ENCODE peak calls at places on chromosomes 7 and 10, in nine cellular contexts. O is NB4, W is right lobe of liver, N is uterus, Z is GM12865, V is transverse colon, D is adrenal gland, L is prostate gland, R is cardiac fibroblast. U is an unnamed sample.

GRCh38 chr10:132788831-132789219 is 2.9 kb upstream of the NKX6-2 start:
- DNase-seq in O (no peak), W (no peak), N (no peak), Z (no peak), V (no peak), D (no peak), L (no peak), R (no peak), U (no peak)

GRCh38 chr7:50370884-50371283 is 66.4 kb downstream of the IKZF1 start:
- DNase-seq in O (no peak), W (no peak), N (no peak), Z (no peak), V (no peak), D (no peak), L (no peak), R (no peak), U (no peak)

GRCh38 chr7:2945171-2945570 is 98.5 kb downstream of the CARD11 start:
- DNase-seq in O (no peak), W (no peak), N (no peak), Z (no peak), V (no peak), D (no peak), L (no peak), R (no peak), U (no peak)

GRCh38 chr7:21938463-21938862 is 7.2 kb downstream of the CDCA7L start:
- DNase-seq in O (no peak), W (no peak), N (no peak), Z (no peak), V (no peak), D (no peak), L (no peak), R (no peak), U (no peak)

GRCh38 chr7:112371721-112372120 is 78.5 kb upstream of the IFRD1 start:
- DNase-seq in O (no peak), W (no peak), N (no peak), Z (no peak), V (no peak), D (no peak), L (no peak), R (no peak), U (no peak)

GRCh38 chr7:73896454-73896853 is 35.5 kb downstream of the TMEM270 start:
- DNase-seq in O (no peak), W (no peak), N (no peak), Z (peak), V (no peak), D (no peak), L (no peak), R (no peak), U (no peak)

GRCh38 chr7:54904130-54904529 is 114.7 kb upstream of the EGFR start:
- DNase-seq in O (no peak), W (no peak), N (no peak), Z (no peak), V (no peak), D (no peak), L (no peak), R (peak), U (no peak)

GRCh38 chr7:88835147-88835728 is 39.7 kb upstream of the TEX47 start:
- DNase-seq in O (peak), W (no peak), N (no peak), Z (peak), V (no peak), D (no peak), L (no peak), R (peak), U (no peak)

GRCh38 chr10:93068411-93069244 is 5.1 kb upstream of the CYP26A1 start:
- DNase-seq in O (no peak), W (peak), N (no peak), Z (no peak), V (no peak), D (no peak), L (no peak), R (peak), U (no peak)

GRCh38 chr7:120052884-120053382 is 220.0 kb upstream of the KCND2 start:
- DNase-seq in O (peak), W (no peak), N (peak), Z (no peak), V (peak), D (peak), L (no peak), R (peak), U (no peak)

GRCh38 chr7:78587443-78588044 is 789.0 kb downstream of the PHTF2 start:
- DNase-seq in O (peak), W (no peak), N (no peak), Z (peak), V (no peak), D (no peak), L (no peak), R (peak), U (no peak)

GRCh38 chr7:351681-352480 is 61.9 kb downstream of the FOXL3 start:
- DNase-seq in O (no peak), W (no peak), N (no peak), Z (no peak), V (no peak), D (no peak), L (no peak), R (no peak), U (no peak)

GRCh38 chr7:91569702-91570457 is 305.6 kb downstream of the FZD1 start:
- DNase-seq in O (no peak), W (no peak), N (no peak), Z (no peak), V (no peak), D (no peak), L (peak), R (peak), U (no peak)

GRCh38 chr10:99573806-99574205 is 41.1 kb downstream of the NKX2-3 start:
- DNase-seq in O (no peak), W (no peak), N (no peak), Z (no peak), V (no peak), D (no peak), L (peak), R (no peak), U (peak)

GRCh38 chr7:78924581-78924980 is 528.9 kb downstream of the MAGI2 start:
- DNase-seq in O (peak), W (no peak), N (no peak), Z (peak), V (no peak), D (no peak), L (no peak), R (peak), U (no peak)

GRCh38 chr10:53754851-53755250 is 982.3 kb upstream of the MBL2 start:
- DNase-seq in O (no peak), W (no peak), N (no peak), Z (no peak), V (no peak), D (no peak), L (no peak), R (no peak), U (no peak)

GRCh38 chr7:142770720-142771352 is at the start of gene PRSS2:
- DNase-seq in O (no peak), W (no peak), N (no peak), Z (no peak), V (no peak), D (no peak), L (no peak), R (no peak), U (no peak)

GRCh38 chr10:80177781-80178636 is 27.3 kb downstream of the ANXA11 start:
- DNase-seq in O (no peak), W (peak), N (no peak), Z (no peak), V (no peak), D (no peak), L (no peak), R (peak), U (no peak)

GRCh38 chr7:41629711-41630111 is 73.2 kb downstream of the INHBA start:
- DNase-seq in O (no peak), W (no peak), N (no peak), Z (no peak), V (no peak), D (no peak), L (no peak), R (no peak), U (no peak)

GRCh38 chr10:72800000-72800740 is 93.4 kb upstream of the OIT3 start:
- DNase-seq in O (peak), W (no peak), N (no peak), Z (no peak), V (no peak), D (no peak), L (no peak), R (peak), U (no peak)

GRCh38 chr7:152678133-152678645 is 2.2 kb upstream of the XRCC2 start:
- DNase-seq in O (no peak), W (no peak), N (no peak), Z (no peak), V (no peak), D (no peak), L (no peak), R (no peak), U (no peak)

GRCh38 chr7:29224726-29225125 is 30.2 kb downstream of the CHN2 start:
- DNase-seq in O (no peak), W (no peak), N (no peak), Z (no peak), V (no peak), D (no peak), L (no peak), R (no peak), U (no peak)

GRCh38 chr10:74955796-74956195 is 129.4 kb downstream of the KAT6B start:
- DNase-seq in O (peak), W (no peak), N (no peak), Z (no peak), V (no peak), D (no peak), L (no peak), R (no peak), U (no peak)

GRCh38 chr10:124616040-124616835 is 127.9 kb downstream of the FAM53B start:
- DNase-seq in O (no peak), W (no peak), N (no peak), Z (no peak), V (no peak), D (no peak), L (no peak), R (no peak), U (no peak)

GRCh38 chr7:86949052-86949778 is 110.2 kb downstream of the ELAPOR2 start:
- DNase-seq in O (no peak), W (no peak), N (no peak), Z (peak), V (no peak), D (no peak), L (no peak), R (no peak), U (no peak)

GRCh38 chr10:108204528-108205313 is 1040.2 kb upstream of the SORCS1 start:
- DNase-seq in O (peak), W (no peak), N (no peak), Z (peak), V (peak), D (no peak), L (no peak), R (peak), U (no peak)

GRCh38 chr7:6451224-6451705 is 3.5 kb upstream of the DAGLB start:
- DNase-seq in O (no peak), W (no peak), N (no peak), Z (no peak), V (no peak), D (no peak), L (no peak), R (no peak), U (no peak)

GRCh38 chr10:33153968-33154327 is 180.5 kb downstream of the NRP1 start:
- DNase-seq in O (no peak), W (no peak), N (no peak), Z (no peak), V (no peak), D (no peak), L (no peak), R (no peak), U (no peak)

GRCh38 chr10:120514035-120514620 is 57.1 kb downstream of the PLPP4 start:
- DNase-seq in O (peak), W (no peak), N (no peak), Z (peak), V (peak), D (peak), L (no peak), R (peak), U (no peak)

GRCh38 chr7:32957326-32958045 is at the start of gene FKBP9:
- DNase-seq in O (peak), W (peak), N (peak), Z (peak), V (peak), D (peak), L (peak), R (peak), U (peak)

GRCh38 chr7:154591544-154591943 is 411.4 kb downstream of the PAXIP1 start:
- DNase-seq in O (no peak), W (no peak), N (no peak), Z (no peak), V (no peak), D (no peak), L (no peak), R (no peak), U (no peak)

GRCh38 chr7:30738026-30738915 is 13.7 kb upstream of the INMT start:
- DNase-seq in O (no peak), W (no peak), N (no peak), Z (no peak), V (no peak), D (no peak), L (no peak), R (no peak), U (no peak)

GRCh38 chr7:27098493-27099223 is 2.9 kb upstream of the HOXA1 start:
- DNase-seq in O (no peak), W (no peak), N (peak), Z (no peak), V (peak), D (peak), L (no peak), R (no peak), U (no peak)

GRCh38 chr10:33122014-33122788 is 164.2 kb upstream of the ITGB1 start:
- DNase-seq in O (no peak), W (no peak), N (no peak), Z (no peak), V (no peak), D (no peak), L (peak), R (peak), U (no peak)

GRCh38 chr7:131188367-131189339 is 139.0 kb upstream of the MKLN1 start:
- DNase-seq in O (peak), W (no peak), N (no peak), Z (peak), V (no peak), D (peak), L (no peak), R (peak), U (no peak)

GRCh38 chr10:69769395-69769989 is 32.2 kb upstream of the COL13A1 start:
- DNase-seq in O (peak), W (no peak), N (no peak), Z (no peak), V (peak), D (peak), L (no peak), R (peak), U (no peak)

DNA sequence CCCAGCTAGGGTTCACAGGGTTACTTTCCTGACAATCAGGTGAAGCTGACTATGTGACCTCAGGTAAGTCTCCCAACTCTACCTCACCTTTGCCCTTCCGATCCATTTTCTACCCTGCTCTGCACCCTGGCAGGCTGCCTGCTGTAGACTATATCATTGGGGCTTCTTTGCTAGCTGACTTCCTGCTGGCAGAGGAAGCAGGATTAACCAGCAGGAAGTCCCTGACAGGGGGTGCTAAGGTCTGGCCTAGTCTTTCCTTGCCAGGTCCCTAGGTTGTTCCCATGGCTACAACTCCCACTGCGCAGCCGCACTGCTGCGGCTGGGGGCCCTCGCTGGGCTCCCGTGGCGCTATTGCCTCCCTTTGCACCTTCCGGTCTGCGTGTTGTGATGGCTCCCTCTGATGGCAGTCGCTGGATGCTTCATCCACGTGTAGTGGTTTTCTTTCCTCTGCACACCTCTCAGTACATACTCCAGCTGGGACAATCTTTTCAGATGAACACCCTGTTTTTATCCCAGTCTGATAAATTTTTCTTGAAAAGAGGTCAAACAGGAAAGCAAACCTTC is 365.9 kb downstream of the REEP3 start:
- DNase-seq in O (peak), W (peak), N (no peak), Z (no peak), V (no peak), D (peak), L (no peak), R (no peak), U (no peak)
- TF ChIP-seq CTCF in O (peak), W (peak), N (no peak), Z (no peak), V (no peak), D (no peak), L (no peak), R (peak), U (peak)

DNA sequence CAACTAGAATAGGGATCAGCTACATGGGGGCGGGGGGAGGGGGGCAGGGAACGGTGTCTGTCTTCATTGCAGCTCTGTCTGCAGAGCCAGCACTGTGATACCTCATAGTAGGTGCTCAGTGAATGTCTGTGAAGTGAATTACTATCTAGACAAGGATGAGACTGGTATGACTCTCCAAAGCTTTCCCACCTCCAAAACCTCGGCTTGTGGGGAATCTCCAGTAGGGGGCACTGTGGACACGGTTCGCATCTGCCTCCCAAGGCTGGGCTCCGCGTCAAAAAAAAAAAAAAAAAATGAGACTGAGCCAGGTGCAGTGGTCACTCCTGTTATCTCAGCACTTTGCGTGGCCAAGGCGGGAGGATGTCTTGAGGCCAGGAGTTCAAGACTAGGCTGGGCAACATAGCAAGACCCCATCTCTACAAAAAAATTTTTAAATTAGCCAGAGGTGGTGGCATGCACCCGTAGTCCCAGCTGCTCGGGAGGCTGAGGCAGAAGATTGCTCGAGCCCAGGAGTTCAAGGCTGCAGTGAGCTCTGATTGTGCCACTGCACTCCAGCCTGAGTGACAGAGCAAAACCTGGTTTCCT is 9.6 kb downstream of the TRIM56 start:
- DNase-seq in O (peak), W (peak), N (no peak), Z (peak), V (peak), D (peak), L (no peak), R (peak), U (no peak)
- TF ChIP-seq CTCF in O (peak), W (peak), N (peak), Z (peak), V (peak), D (peak), L (no peak), R (peak), U (peak)

GRCh38 chr7:103381280-103382061 is 34.0 kb downstream of the PSMC2 start:
- DNase-seq in O (no peak), W (no peak), N (no peak), Z (no peak), V (no peak), D (no peak), L (no peak), R (no peak), U (no peak)
- TF ChIP-seq CTCF in O (no peak), W (no peak), N (no peak), Z (no peak), V (no peak), D (no peak), L (no peak), R (no peak), U (no peak)

GRCh38 chr7:146126767-146127509 is 10.3 kb downstream of the CNTNAP2 start:
- DNase-seq in O (no peak), W (no peak), N (no peak), Z (no peak), V (no peak), D (no peak), L (no peak), R (no peak), U (no peak)
- TF ChIP-seq CTCF in O (no peak), W (no peak), N (no peak), Z (no peak), V (no peak), D (no peak), L (no peak), R (no peak), U (no peak)

GRCh38 chr10:123584419-123584775 is 81.8 kb upstream of the GPR26 start:
- DNase-seq in O (no peak), W (no peak), N (no peak), Z (no peak), V (no peak), D (no peak), L (no peak), R (no peak), U (no peak)

GRCh38 chr10:123582084-123582989 is 83.8 kb upstream of the GPR26 start:
- DNase-seq in O (peak), W (peak), N (peak), Z (peak), V (peak), D (peak), L (peak), R (peak), U (peak)

GRCh38 chr10:123585477-123586445 is 80.4 kb upstream of the GPR26 start:
- DNase-seq in O (no peak), W (no peak), N (no peak), Z (no peak), V (no peak), D (no peak), L (no peak), R (no peak), U (no peak)

GRCh38 chr10:123581656-123582055 is 84.5 kb upstream of the GPR26 start:
- DNase-seq in O (no peak), W (no peak), N (no peak), Z (no peak), V (no peak), D (no peak), L (no peak), R (no peak), U (no peak)

DNA sequence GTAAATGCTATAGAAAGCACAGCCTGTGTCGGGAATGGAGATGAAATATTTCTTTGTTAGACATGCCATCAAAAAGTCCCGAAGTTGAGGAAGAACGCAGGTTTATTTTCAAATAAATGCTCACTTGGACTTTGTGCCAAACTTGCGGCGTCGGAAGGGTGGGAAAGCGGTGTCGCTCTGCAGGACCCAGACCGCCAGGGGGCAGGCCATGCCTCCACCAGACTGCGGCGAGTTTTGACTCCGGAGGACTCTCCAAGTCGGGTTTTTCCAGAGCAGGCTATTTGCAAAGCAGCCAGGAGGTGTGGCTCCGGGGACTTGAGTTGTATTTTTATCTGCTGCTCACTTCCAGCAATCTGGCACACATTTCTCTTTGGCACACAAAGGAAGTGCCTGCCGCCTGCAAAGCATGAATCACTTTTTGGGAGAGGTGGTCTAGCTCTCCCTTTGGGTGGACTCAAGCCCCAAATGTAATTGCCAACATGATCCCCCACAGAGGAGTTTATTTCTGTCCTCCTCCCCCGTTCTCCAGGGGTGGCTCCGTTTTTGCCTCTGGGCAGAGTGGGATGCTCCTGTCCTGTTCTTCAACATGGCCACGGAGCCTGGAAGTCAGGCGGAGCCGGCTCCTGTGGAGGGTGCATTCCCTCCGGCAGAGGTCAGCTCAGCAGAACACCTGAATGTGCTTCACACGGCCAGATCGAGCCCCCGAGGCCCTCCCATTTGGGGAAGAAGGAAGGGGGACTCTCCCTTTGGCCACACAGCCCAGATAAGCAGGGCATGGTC is 82.3 kb upstream of the GPR26 start:
- DNase-seq in O (peak), W (peak), N (peak), Z (no peak), V (peak), D (peak), L (peak), R (peak), U (no peak)
- TF ChIP-seq CTCF in O (peak), W (peak), N (peak), Z (peak), V (peak), D (peak), L (peak), R (peak), U (peak)